ENCODE peak calls at places on chromosomes 2 and 18, in four cellular contexts. K is GM12878, Z is K562, R is H1. M is an unnamed sample.
A peak's percentile ranks its signal among the peaks of the same experiment; 100 is the strongest.

GRCh38 chr2:187702157-187702556 is 147.9 kb upstream of the TFPI start:
- DNase-seq in K (no peak), Z (no peak), R (no peak), M (no peak)

GRCh38 chr2:106158871-106159270 is 35.2 kb downstream of the UXS1 start:
- DNase-seq in K (no peak), Z (no peak), R (no peak), M (no peak)

GRCh38 chr2:26608557-26608956 is 32.6 kb downstream of the CIB4 start:
- DNase-seq in K (no peak), Z (no peak), R (no peak), M (no peak)

GRCh38 chr2:45104429-45104828 is 95.2 kb upstream of the SIX2 start:
- DNase-seq in K (no peak), Z (no peak), R (no peak), M (no peak)

GRCh38 chr2:184780944-184781343 is 182.6 kb downstream of the ZNF804A start:
- DNase-seq in K (no peak), Z (no peak), R (no peak), M (no peak)

GRCh38 chr2:55901322-55901721 is 22.3 kb downstream of the EFEMP1 start:
- DNase-seq in K (no peak), Z (peak; percentile 62), R (no peak), M (no peak)

GRCh38 chr2:10079931-10080535 is at the start of gene CYS1:
- DNase-seq in K (no peak), Z (peak; percentile 60), R (no peak), M (peak; percentile 90)

GRCh38 chr2:36857713-36858112 is 108.6 kb downstream of the STRN start:
- DNase-seq in K (no peak), Z (no peak), R (no peak), M (no peak)

GRCh38 chr18:54679318-54680149 is 88.5 kb downstream of the DYNAP start:
- DNase-seq in K (peak; percentile 9), Z (peak; percentile 30), R (no peak), M (peak; percentile 67)

GRCh38 chr2:232925769-232926163 is 55.7 kb downstream of the SNORC start:
- DNase-seq in K (no peak), Z (no peak), R (no peak), M (no peak)
- TF ChIP-seq NRF1 in K (no peak), Z (no peak), R (no peak), M (no peak)

DNA sequence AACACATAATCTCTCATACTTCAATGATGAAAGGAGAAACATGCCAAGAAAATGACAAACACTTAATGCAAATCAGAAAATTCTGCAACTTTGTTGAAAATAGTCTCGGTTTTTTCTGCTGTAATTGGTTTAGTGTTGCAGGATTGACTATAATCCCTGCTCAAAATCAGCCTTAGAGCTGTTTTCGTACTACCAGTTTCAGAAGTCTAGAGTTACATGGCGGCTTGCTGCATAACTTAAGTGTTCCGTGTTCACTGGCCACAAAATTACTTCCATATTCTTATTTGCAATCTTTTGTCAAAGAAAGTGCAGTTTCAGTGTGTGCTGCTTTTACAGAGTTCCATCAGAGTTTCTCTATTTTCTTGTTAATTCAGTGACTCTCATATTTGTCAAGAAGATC is 48.9 kb upstream of the ITGAV start:
- DNase-seq in K (no peak), Z (no peak), R (no peak), M (no peak)
- TF ChIP-seq NRF1 in K (no peak), Z (no peak), R (no peak), M (no peak)

GRCh38 chr2:53970095-53970897 is 497 bp downstream of the PSME4 start:
- DNase-seq in K (no peak), Z (peak; percentile 41), R (no peak), M (peak; percentile 61)
- TF ChIP-seq NRF1 in K (no peak), Z (peak; percentile 56), R (no peak), M (no peak)

GRCh38 chr2:205637779-205638503 is 44.4 kb upstream of the NRP2 start:
- DNase-seq in K (no peak), Z (no peak), R (no peak), M (no peak)
- TF ChIP-seq NRF1 in K (no peak), Z (no peak), R (no peak), M (no peak)

DNA sequence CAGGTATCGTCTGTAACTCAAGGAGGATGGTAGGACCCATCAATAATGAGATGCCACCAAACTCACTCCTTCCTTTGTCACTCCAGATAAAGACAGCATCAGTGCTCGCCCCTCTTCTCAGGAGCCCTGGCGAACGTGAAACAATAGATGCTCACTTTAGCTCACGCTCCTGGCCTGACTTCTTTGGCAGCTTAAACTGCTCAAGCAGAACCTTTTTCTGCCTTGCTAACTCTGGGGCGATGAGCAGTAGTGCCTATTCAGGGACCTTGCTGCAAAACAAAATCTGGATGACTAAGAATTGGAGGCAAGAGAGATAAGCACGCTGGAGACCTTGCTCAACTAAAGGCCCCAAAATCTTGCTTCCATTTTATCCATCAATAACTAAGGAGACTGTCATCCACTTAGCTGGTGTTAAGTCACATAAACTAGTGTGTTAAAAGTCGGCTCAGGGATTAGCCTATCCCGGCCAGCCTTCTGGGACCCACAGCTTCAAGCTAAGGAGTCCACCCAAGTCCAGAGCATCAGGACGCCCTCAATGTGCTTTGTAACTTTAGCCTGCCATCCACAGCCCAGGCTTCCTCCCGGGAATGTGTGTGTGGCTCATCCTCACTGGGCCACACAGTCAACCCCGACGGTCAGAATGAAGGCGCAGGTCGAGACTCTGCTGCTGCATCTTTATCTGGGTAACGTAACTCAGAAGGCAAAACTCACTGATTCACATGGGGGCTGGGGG is 38.9 kb downstream of the ZNF516 start:
- DNase-seq in K (no peak), Z (no peak), R (no peak), M (no peak)
- TF ChIP-seq NRF1 in K (no peak), Z (no peak), R (no peak), M (no peak)

GRCh38 chr18:46422552-46423055 is 234.4 kb downstream of the LOXHD1 start:
- DNase-seq in K (no peak), Z (no peak), R (no peak), M (no peak)
- TF ChIP-seq NRF1 in K (no peak), Z (peak; percentile 76), R (no peak), M (no peak)

DNA sequence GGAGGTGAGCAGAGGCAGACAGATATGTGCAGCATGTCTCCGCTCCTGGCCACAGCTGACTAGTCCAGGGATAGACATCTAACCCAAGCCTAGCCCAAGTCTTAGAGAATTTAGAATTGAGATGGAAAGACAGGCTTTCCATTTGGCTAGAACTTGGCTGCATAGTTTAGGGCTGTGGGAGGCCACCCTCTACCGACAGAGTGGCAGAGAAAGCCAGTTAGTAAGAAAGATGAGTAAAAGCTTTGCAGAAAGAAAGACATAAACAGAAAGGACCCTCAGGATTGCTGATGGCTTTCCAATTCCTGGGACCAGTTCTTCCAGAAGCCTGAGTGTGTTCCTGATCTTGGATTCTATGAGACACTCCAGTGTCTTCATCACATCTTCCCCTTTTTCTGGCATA is 62.1 kb downstream of the DYM start:
- DNase-seq in K (no peak), Z (no peak), R (no peak), M (no peak)
- TF ChIP-seq NRF1 in K (no peak), Z (no peak), R (no peak), M (no peak)

DNA sequence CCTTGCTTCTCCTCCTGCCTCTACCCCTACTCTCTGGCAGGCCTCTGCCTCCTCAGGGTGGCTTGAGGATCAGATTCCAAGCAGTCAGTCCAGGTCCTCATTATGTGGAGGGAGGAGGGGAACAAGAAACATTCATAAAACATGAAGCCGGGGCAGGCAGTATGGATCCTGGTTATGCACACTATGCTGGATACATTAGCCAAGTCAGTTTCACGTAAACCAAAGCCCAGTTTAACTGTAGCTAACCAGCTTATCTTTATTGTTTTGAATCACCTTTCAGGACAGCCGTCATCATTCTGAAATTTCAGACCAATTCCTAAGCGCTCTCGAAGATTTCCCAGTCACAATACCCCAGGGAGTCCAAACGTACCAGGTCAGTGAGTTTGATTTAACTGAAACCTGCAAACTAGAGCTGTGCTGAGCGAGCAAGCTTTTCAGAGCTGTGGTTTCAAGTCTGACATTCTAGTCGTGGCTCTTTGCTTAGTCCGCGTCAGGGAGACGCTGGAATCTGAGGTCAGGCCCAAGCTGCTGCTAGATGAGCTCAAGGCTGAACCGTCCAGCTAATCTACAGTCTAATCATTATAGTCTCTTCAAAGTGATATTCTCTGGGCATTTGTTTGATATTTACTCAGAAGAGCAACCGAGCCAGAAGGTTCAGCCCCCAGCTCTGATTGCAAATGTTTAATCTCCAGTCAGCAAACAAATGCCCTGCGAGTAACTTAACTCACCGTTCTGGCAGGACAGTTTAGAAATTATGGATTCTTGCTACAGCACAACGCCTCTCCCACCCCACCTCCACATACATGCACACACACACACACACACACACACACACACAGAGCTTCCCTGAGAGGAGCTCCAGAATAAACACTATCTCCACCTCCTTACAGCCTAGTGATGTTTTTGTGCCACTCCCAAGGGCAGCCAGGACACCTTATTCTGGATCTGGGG is 63.8 kb upstream of the BZW1 start:
- DNase-seq in K (no peak), Z (no peak), R (no peak), M (no peak)
- TF ChIP-seq NRF1 in K (no peak), Z (no peak), R (no peak), M (no peak)

GRCh38 chr2:225233234-225233633 is 166.3 kb upstream of the NYAP2 start:
- DNase-seq in K (no peak), Z (peak; percentile 3), R (no peak), M (no peak)
- TF ChIP-seq NRF1 in K (no peak), Z (no peak), R (no peak), M (no peak)

GRCh38 chr18:44804033-44804432 is 123.3 kb downstream of the SETBP1 start:
- DNase-seq in K (no peak), Z (no peak), R (no peak), M (no peak)

GRCh38 chr18:44805176-44805575 is 124.5 kb downstream of the SETBP1 start:
- DNase-seq in K (no peak), Z (no peak), R (no peak), M (no peak)

GRCh38 chr18:44802508-44802907 is 121.8 kb downstream of the SETBP1 start:
- DNase-seq in K (no peak), Z (no peak), R (no peak), M (no peak)

GRCh38 chr18:44801796-44802195 is 121.1 kb downstream of the SETBP1 start:
- DNase-seq in K (no peak), Z (no peak), R (no peak), M (no peak)

GRCh38 chr18:44803019-44803650 is 122.4 kb downstream of the SETBP1 start:
- DNase-seq in K (no peak), Z (no peak), R (no peak), M (no peak)
- TF ChIP-seq NRF1 in K (no peak), Z (no peak), R (no peak), M (no peak)